ENCODE peak calls at places on chromosomes 5 and 9, in six cellular contexts. I is omental fat pad, Q is left ventricle myocardium inferior, V is mesothelial cell of epicardium, J is fibroblast of lung, R is heart right ventricle. C is an unnamed sample.
A peak's percentile ranks its signal among the peaks of the same experiment; 100 is the strongest.

GRCh38 chr5:1108008-1108864 is 3.6 kb downstream of the SLC12A7 start:
- DNase-seq in I (no peak), Q (no peak), V (no peak), J (no peak), R (no peak), C (no peak)

GRCh38 chr9:7988644-7989280 is 189.2 kb upstream of the DMAC1 start:
- DNase-seq in I (no peak), Q (no peak), V (no peak), J (no peak), R (no peak), C (no peak)

GRCh38 chr9:127126981-127127380 is 4.5 kb upstream of the ANGPTL2 start:
- DNase-seq in I (no peak), Q (no peak), V (no peak), J (no peak), R (no peak), C (no peak)

GRCh38 chr5:169173372-169173771 is 127.6 kb downstream of the SLIT3 start:
- DNase-seq in I (no peak), Q (no peak), V (no peak), J (no peak), R (no peak), C (no peak)

GRCh38 chr9:76725181-76725580 is 39.1 kb upstream of the PCA3 start:
- DNase-seq in I (no peak), Q (no peak), V (no peak), J (no peak), R (no peak), C (no peak)

GRCh38 chr5:177310332-177310731 is 1.4 kb downstream of the MXD3 start:
- DNase-seq in I (no peak), Q (no peak), V (no peak), J (no peak), R (no peak), C (no peak)

GRCh38 chr9:120846906-120847305 is 4.2 kb upstream of the PSMD5 start:
- DNase-seq in I (no peak), Q (no peak), V (no peak), J (no peak), R (no peak), C (no peak)

GRCh38 chr5:138611295-138612220 is 36.4 kb upstream of the HSPA9 start:
- DNase-seq in I (no peak), Q (no peak), V (peak; percentile 50), J (peak; percentile 60), R (no peak), C (peak; percentile 56)

GRCh38 chr9:14678776-14679175 is 14.5 kb downstream of the ZDHHC21 start:
- DNase-seq in I (no peak), Q (no peak), V (no peak), J (no peak), R (no peak), C (no peak)

GRCh38 chr5:72107874-72108199 is 562 bp downstream of the MAP1B start:
- DNase-seq in I (no peak), Q (no peak), V (peak; percentile 49), J (no peak), R (peak; percentile 14), C (no peak)

GRCh38 chr5:157348049-157348400 is 82.1 kb downstream of the CYFIP2 start:
- DNase-seq in I (no peak), Q (no peak), V (no peak), J (no peak), R (no peak), C (no peak)
- TF ChIP-seq CTCF in I (no peak), Q (no peak), V (no peak), J (no peak), R (no peak), C (no peak)

GRCh38 chr5:152527358-152528048 is 122.4 kb upstream of the NMUR2 start:
- DNase-seq in I (no peak), Q (no peak), V (no peak), J (no peak), R (no peak), C (no peak)

GRCh38 chr5:152529456-152529855 is 124.4 kb upstream of the NMUR2 start:
- DNase-seq in I (no peak), Q (no peak), V (no peak), J (no peak), R (no peak), C (no peak)

DNA sequence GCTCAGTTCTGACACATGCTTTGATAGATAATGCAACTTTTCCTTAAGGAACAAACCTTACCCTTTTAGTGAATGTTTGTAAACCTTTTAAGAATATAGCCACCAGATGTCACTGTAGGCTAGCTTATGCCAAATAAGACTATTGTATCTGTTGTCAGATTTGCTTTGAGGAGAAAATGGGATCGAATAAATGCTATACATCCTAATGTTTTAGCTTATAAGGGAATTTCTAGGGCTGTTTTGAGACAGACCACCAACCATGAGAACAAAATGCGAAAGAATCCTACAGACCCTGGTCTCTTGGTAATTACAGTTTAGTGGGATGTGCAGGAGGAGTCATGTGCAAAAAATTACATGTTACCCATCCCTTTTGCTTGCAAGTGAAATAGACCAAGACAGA is 127.6 kb upstream of the NMUR2 start:
- DNase-seq in I (no peak), Q (no peak), V (no peak), J (peak; percentile 76), R (peak; percentile 17), C (no peak)
- TF ChIP-seq CTCF in I (no peak), Q (peak; percentile 54), V (peak; percentile 48), J (peak; percentile 45), R (peak; percentile 63), C (no peak)

GRCh38 chr5:130077007-130077406 is 172.7 kb downstream of the CHSY3 start:
- DNase-seq in I (no peak), Q (no peak), V (no peak), J (no peak), R (no peak), C (no peak)
- TF ChIP-seq CTCF in I (no peak), Q (no peak), V (no peak), J (peak; percentile 8), R (no peak), C (no peak)

GRCh38 chr5:109688999-109689739 is 558 bp upstream of the MAN2A1 start:
- DNase-seq in I (peak; percentile 38), Q (peak; percentile 89), V (peak; percentile 81), J (peak; percentile 86), R (peak; percentile 85), C (peak; percentile 85)
- TF ChIP-seq CTCF in I (no peak), Q (no peak), V (no peak), J (no peak), R (peak; percentile 9), C (no peak)

GRCh38 chr5:151923865-151924264 is 786 bp downstream of the GLRA1 start:
- DNase-seq in I (no peak), Q (no peak), V (no peak), J (no peak), R (no peak), C (peak; percentile 73)
- TF ChIP-seq CTCF in I (no peak), Q (no peak), V (peak; percentile 16), J (no peak), R (no peak), C (peak; percentile 76)

DNA sequence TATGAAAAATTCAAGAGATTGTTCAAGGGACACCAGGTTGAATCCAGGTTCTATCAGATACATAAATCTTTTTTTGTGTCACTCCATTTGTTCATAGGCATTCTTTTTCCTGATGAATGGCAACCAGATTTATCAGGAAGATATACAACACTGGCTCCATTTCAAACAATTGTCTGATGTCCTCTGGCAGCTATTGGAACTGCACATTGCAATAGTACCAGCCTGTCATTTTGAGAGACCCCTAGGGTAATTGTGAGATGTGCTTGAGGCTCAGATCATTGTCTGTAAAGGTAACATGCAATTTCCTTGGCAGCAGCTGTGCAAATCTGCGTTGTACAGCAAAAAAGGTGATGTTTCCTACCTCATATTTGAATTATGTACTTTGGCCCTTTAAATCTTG is 25.9 kb downstream of the KCTD16 start:
- DNase-seq in I (no peak), Q (no peak), V (no peak), J (no peak), R (no peak), C (no peak)
- TF ChIP-seq CTCF in I (no peak), Q (no peak), V (peak; percentile 39), J (no peak), R (no peak), C (peak; percentile 64)

DNA sequence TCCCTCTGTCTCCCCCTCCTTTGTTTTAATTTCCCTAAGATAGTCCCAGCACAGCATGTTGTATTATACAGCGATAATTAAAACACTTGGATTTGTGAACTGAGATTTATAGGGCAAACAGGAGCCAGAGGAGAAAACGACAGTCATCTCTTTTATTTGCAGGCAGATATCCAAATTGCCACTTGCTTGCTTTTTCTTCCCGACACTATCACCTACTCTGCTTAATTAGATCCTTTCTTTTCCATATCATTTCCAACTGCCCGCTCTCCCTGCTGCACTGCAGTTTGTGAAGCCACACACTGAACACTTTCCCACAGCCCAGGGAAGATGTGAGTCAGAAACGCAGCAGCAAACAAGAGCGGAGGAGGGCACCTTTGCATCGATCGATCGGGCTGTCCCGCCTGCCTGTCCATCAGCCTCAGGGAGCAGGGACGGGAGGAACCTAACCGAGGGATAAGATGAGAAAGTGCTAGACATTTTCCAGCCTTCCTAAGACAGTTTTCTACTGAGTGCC is 35.8 kb upstream of the SPRY4 start:
- DNase-seq in I (no peak), Q (no peak), V (no peak), J (peak; percentile 55), R (no peak), C (peak; percentile 58)
- TF ChIP-seq CTCF in I (no peak), Q (no peak), V (no peak), J (no peak), R (no peak), C (no peak)

DNA sequence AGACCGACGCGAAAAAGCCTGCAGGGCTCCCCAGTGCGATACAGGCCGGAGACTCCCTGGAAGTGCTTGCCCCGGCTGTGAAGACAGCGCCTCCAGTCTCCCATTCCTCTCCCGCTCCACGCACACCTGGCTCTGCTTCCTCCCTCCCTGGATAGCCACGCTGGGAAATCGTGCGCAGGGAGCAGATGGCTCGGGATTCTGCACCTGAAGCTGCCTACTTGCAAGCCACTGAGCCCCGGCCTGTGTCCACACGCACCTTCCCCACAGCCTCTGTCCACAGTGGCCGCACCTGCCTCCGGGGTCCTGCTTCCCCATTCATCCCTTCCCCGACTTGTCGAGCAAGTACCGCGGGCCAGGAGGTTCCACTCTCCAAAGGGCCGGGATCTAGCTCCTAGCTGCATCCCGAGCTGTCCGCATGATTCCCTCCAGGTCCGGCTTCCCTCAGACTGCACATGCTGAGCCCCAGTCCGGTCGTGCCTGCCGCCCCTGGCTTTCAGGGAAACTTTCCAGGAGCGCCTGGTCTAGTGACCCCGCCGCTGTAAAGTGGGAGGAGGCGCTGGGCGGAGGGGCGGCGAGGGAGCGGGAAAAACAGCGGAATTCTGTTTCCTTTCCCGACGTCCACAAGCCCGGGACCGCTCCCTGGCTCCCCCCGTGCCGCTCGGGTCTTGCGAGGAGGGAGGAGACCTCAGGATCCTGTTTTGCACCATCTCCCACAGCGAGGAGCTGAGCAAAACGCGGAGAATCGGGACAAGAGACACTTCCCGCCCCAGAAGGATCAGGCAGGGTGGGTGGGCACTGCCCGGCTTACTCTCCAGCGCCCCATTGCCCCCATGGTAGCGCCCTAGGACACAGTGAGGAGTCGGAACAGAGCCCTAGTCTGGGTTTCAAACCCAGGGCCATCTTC is 2.0 kb downstream of the SEMA6A start:
- DNase-seq in I (no peak), Q (peak; percentile 39), V (peak; percentile 59), J (peak; percentile 14), R (peak; percentile 49), C (peak; percentile 64)
- TF ChIP-seq CTCF in I (no peak), Q (no peak), V (no peak), J (no peak), R (peak; percentile 19), C (no peak)

GRCh38 chr5:178417391-178417811 is 172.8 kb downstream of the COL23A1 start:
- DNase-seq in I (no peak), Q (no peak), V (no peak), J (no peak), R (no peak), C (no peak)
- TF ChIP-seq CTCF in I (no peak), Q (no peak), V (peak; percentile 10), J (no peak), R (no peak), C (no peak)

C was measured in glutamatergic neuron.